ENCODE peak calls at places on chromosomes 4 and X, in four cellular contexts. N, J, R and H are unnamed samples.

GRCh38 chrX:133921764-133922389 is 63.5 kb downstream of the GPC3 start:
- DNase-seq in N (peak; percentile 39), J (peak; percentile 50), R (peak; percentile 45), H (peak; percentile 50)

GRCh38 chrX:32408389-32408788 is 803.0 kb downstream of the DMD start:
- DNase-seq in N (no peak), J (no peak), R (no peak), H (peak; percentile 0)

GRCh38 chr4:41360911-41361830 is 104.4 kb downstream of the UCHL1 start:
- DNase-seq in N (peak; percentile 57), J (no peak), R (peak; percentile 30), H (peak; percentile 68)

GRCh38 chrX:100928660-100929613 is at the start of gene XKRX:
- DNase-seq in N (no peak), J (peak; percentile 35), R (peak; percentile 15), H (peak; percentile 79)

GRCh38 chr4:158783775-158784174 is 14.9 kb downstream of the FNIP2 start:
- DNase-seq in N (no peak), J (no peak), R (no peak), H (no peak)

GRCh38 chr4:173076903-173077629 is 91.5 kb upstream of the GALNT7 start:
- DNase-seq in N (no peak), J (no peak), R (no peak), H (no peak)

GRCh38 chr4:185738038-185738552 is 73.9 kb downstream of the SORBS2 start:
- DNase-seq in N (no peak), J (no peak), R (peak; percentile 94), H (no peak)

GRCh38 chr4:126414741-126415140 is 1100.0 kb downstream of the FAT4 start:
- DNase-seq in N (no peak), J (no peak), R (no peak), H (no peak)

GRCh38 chrX:34810364-34810763 is 132.2 kb upstream of the FAM47B start:
- DNase-seq in N (no peak), J (no peak), R (peak; percentile 16), H (no peak)

GRCh38 chr4:24858550-24858949 is 54.3 kb downstream of the CCDC149 start:
- DNase-seq in N (no peak), J (no peak), R (no peak), H (no peak)

GRCh38 chr4:6200011-6200921 is at the start of gene JAKMIP1:
- DNase-seq in N (peak; percentile 55), J (no peak), R (peak; percentile 71), H (peak; percentile 100)

GRCh38 chr4:15479089-15479912 is 9.6 kb downstream of the CC2D2A start:
- DNase-seq in N (peak; percentile 39), J (peak; percentile 82), R (peak; percentile 94), H (peak; percentile 56)

GRCh38 chr4:169385356-169385755 is 114.6 kb upstream of the SH3RF1 start:
- DNase-seq in N (no peak), J (no peak), R (no peak), H (no peak)

GRCh38 chr4:15322016-15322415 is 105.8 kb upstream of the C1QTNF7 start:
- DNase-seq in N (no peak), J (no peak), R (no peak), H (no peak)

GRCh38 chrX:66408507-66408906 is 230.4 kb downstream of the EDA2R start:
- DNase-seq in N (no peak), J (no peak), R (no peak), H (no peak)

GRCh38 chrX:14377427-14377826 is 151.9 kb upstream of the GLRA2 start:
- DNase-seq in N (no peak), J (no peak), R (no peak), H (no peak)

GRCh38 chr4:52984469-52984868 is 122.4 kb downstream of the RASL11B start:
- DNase-seq in N (no peak), J (no peak), R (no peak), H (no peak)

GRCh38 chrX:105461013-105461412 is 240.5 kb upstream of the TEX13A start:
- DNase-seq in N (no peak), J (no peak), R (no peak), H (no peak)

GRCh38 chrX:9897761-9898161 is 69.4 kb upstream of the CLDN34 start:
- DNase-seq in N (no peak), J (no peak), R (peak; percentile 80), H (no peak)

GRCh38 chr4:13541720-13542576 is 2.4 kb downstream of the NKX3-2 start:
- DNase-seq in N (no peak), J (no peak), R (no peak), H (peak; percentile 81)

GRCh38 chr4:145618210-145618911 is 824 bp upstream of the MMAA start:
- DNase-seq in N (peak; percentile 33), J (no peak), R (no peak), H (peak; percentile 21)

GRCh38 chr4:139913398-139913990 is 240.5 kb downstream of the MAML3 start:
- DNase-seq in N (no peak), J (no peak), R (peak; percentile 73), H (no peak)

GRCh38 chr4:35559559-35560365 is 684.6 kb downstream of the ARAP2 start:
- DNase-seq in N (no peak), J (peak; percentile 10), R (no peak), H (no peak)

GRCh38 chrX:151458824-151459223 is 61.8 kb downstream of the VMA21 start:
- DNase-seq in N (no peak), J (no peak), R (peak; percentile 26), H (no peak)

GRCh38 chr4:55345980-55346850 is at the start of gene SRD5A3:
- DNase-seq in N (peak; percentile 88), J (peak; percentile 63), R (peak; percentile 86), H (peak; percentile 95)

GRCh38 chrX:53287493-53288138 is 6.2 kb upstream of the IQSEC2 start:
- DNase-seq in N (peak; percentile 90), J (peak; percentile 22), R (peak; percentile 57), H (no peak)

GRCh38 chrX:353566-354535 is 32.9 kb downstream of the PPP2R3B start:
- DNase-seq in N (peak; percentile 16), J (no peak), R (no peak), H (no peak)

GRCh38 chrX:6005856-6006255 is 222.8 kb downstream of the NLGN4X start:
- DNase-seq in N (no peak), J (no peak), R (no peak), H (no peak)

GRCh38 chr4:157170321-157170720 is 50.2 kb upstream of the GRIA2 start:
- DNase-seq in N (no peak), J (no peak), R (no peak), H (no peak)

GRCh38 chr4:165844151-165844550 is 28.9 kb upstream of the TLL1 start:
- DNase-seq in N (no peak), J (no peak), R (no peak), H (no peak)

DNA sequence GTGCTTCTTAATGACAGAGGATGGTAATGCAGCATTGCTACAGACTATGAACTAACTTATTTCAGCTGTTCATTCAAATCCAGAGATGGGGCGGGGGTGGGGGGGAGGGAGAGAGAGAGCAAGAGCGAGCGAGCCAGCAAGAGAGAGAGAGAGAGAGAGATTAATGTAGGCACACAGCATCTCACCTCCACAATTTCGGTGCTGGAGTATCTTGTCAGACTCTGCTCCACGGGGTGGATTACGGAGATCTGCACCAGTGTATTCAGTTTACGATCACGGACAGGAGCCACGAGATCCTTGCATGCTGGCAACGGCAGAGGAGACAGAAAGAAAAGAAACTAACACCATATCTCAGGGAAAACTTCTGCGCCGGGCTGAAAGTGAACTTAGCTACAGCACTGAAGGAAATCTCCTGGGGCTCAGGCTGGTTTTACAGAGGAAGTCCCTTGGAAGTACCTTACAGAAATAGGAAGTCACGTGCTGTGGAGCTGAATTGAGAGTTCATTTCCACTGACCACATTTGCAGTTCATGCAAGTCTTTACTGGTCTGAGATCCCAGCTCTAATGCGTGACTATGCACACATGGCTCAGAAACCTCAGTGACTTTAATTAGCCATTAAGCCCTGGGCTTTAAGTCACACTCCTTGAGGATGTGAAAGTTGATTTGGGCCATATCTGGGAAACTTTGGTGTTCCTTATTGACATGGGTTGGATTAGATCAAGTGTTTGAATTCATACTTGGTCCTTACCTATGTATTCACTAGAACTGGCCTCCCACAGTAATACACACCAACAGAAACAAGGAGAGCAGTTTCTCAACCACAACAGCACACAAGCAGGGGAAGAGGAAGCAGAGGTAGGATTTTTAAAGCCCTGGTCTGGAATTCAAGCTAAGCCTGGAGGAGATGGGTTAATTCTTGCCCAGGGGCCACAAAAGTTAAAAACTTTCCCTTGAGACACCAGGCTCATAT is 440.8 kb downstream of the INPP4B start:
- DNase-seq in N (peak; percentile 45), J (no peak), R (peak; percentile 80), H (no peak)
- H3K4me3 ChIP-seq in N (peak overlapping the region; percentile 55), J (peak overlapping the region; percentile 63), R (no peak overlapping the region), H (peak overlapping the region; percentile 16)

GRCh38 chr4:94349193-94349592 is 6.6 kb upstream of the HPGDS start:
- DNase-seq in N (no peak), J (no peak), R (peak; percentile 31), H (no peak)

GRCh38 chr4:94345267-94345666 is 2.6 kb upstream of the HPGDS start:
- DNase-seq in N (no peak), J (no peak), R (no peak), H (no peak)

GRCh38 chr4:94350095-94350494 is 7.5 kb upstream of the HPGDS start:
- DNase-seq in N (no peak), J (no peak), R (no peak), H (no peak)

GRCh38 chr4:94345984-94346383 is 3.3 kb upstream of the HPGDS start:
- DNase-seq in N (no peak), J (no peak), R (no peak), H (no peak)

GRCh38 chr4:94348705-94349104 is 6.1 kb upstream of the HPGDS start:
- DNase-seq in N (no peak), J (no peak), R (no peak), H (no peak)
- H3K4me3 ChIP-seq in N (no peak overlapping the region), J (no peak overlapping the region), R (no peak overlapping the region), H (no peak overlapping the region)

GRCh38 chr4:88866862-88867550 is 169.4 kb upstream of the NAP1L5 start:
- DNase-seq in N (no peak), J (no peak), R (no peak), H (no peak)
- H3K4me3 ChIP-seq in N (no peak overlapping the region), J (no peak overlapping the region), R (no peak overlapping the region), H (no peak overlapping the region)

DNA sequence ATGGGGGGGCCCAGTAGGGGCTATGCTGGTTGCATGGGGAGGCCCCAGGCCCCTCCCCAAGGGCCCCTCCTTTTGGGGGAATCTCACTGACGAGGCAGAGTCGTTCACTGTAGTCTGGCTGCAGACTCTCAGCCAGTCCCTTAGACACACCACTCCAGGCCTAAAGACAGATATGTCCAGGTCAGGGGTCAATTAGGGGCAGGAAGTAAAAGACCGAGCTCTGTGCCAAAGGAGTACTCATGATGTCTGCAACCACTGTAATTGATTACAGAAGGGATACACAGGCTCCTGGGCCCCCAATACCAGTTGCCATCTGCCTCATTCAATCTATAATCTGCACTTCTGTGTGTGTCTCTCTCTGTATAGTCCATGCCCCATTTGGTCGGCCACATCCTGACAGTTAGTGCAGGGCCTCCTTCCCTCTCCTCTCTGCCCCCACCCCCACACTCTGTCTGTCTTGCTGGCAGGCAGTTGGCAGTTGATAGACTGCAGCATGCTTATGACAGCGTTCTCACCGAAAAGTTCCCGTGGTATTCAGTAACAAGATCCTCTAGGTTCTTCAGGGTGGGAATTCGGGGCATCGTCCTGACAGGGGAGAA is 1.3 kb upstream of the CXorf65 start:
- DNase-seq in N (no peak), J (no peak), R (peak; percentile 4), H (no peak)
- H3K4me3 ChIP-seq in N (no peak overlapping the region), J (no peak overlapping the region), R (no peak overlapping the region), H (no peak overlapping the region)